ENCODE peak calls at places on chromosomes 1 and 21, in nine cellular contexts. M is tibial nerve, K is left ventricle myocardium inferior, G is lung, T is kidney, P is spleen, I is heart right ventricle, Y is prostate gland, U is OCI-LY7. O is an unnamed sample. For H3K9me3, the result is how much of the 10 kb centered on the place peaks cover.

GRCh38 chr1:167912294-167912693 is 1.6 kb downstream of the ADCY10 start:
- DNase-seq in M (no peak), T (no peak), U (no peak), Y (no peak), K (no peak), P (no peak), G (no peak), I (no peak), O (no peak)

GRCh38 chr1:212981025-212981495 is 30.7 kb downstream of the VASH2 start:
- DNase-seq in U (no peak), K (peak), Y (peak), G (peak), M (no peak), P (no peak), T (peak), I (peak), O (no peak)

GRCh38 chr1:185537601-185538000 is 196.6 kb upstream of the HMCN1 start:
- DNase-seq in K (no peak), G (no peak), P (no peak), M (no peak), Y (no peak), T (no peak), I (no peak), U (no peak), O (no peak)

GRCh38 chr1:6962390-6962955 is 177.2 kb downstream of the CAMTA1 start:
- DNase-seq in G (peak), P (no peak), U (peak), I (peak), M (peak), K (peak), T (peak), Y (no peak), O (peak)

GRCh38 chr1:231032963-231033362 is 7.1 kb downstream of the FAM89A start:
- DNase-seq in T (no peak), Y (no peak), I (no peak), M (no peak), G (no peak), K (no peak), U (no peak), P (no peak), O (no peak)

GRCh38 chr1:227799756-227800155 is 15.7 kb upstream of the PRSS38 start:
- DNase-seq in T (no peak), M (no peak), P (no peak), Y (no peak), K (no peak), I (no peak), G (no peak), U (no peak), O (no peak)

GRCh38 chr1:52595061-52595460 is 7.1 kb upstream of the GPX7 start:
- DNase-seq in M (no peak), K (no peak), T (no peak), I (no peak), U (no peak), P (no peak), G (no peak), Y (no peak), O (no peak)

GRCh38 chr1:10791117-10791951 is 5.1 kb downstream of the CASZ1 start:
- DNase-seq in U (no peak), Y (peak), P (no peak), M (no peak), I (no peak), K (no peak), G (no peak), T (no peak), O (no peak)

GRCh38 chr1:177571076-177571475 is 398.8 kb downstream of the SEC16B start:
- DNase-seq in G (no peak), I (no peak), K (no peak), P (no peak), Y (no peak), T (no peak), U (no peak), M (no peak), O (no peak)

GRCh38 chr1:228014235-228014930 is 7.6 kb downstream of the WNT3A start:
- DNase-seq in M (no peak), Y (peak), P (peak), I (no peak), U (no peak), T (peak), K (peak), G (no peak), O (no peak)

GRCh38 chr1:55987491-55988255 is 591.7 kb downstream of the PLPP3 start:
- DNase-seq in K (no peak), P (no peak), U (no peak), I (no peak), M (no peak), Y (no peak), G (no peak), T (no peak), O (no peak)

GRCh38 chr1:156656779-156657160 is 14.9 kb downstream of the BCAN start:
- DNase-seq in K (no peak), Y (no peak), P (no peak), U (no peak), M (no peak), I (no peak), T (peak), G (no peak), O (no peak)

GRCh38 chr1:225823811-225824261 is 13.9 kb downstream of the EPHX1 start:
- DNase-seq in U (no peak), K (no peak), I (no peak), Y (no peak), T (peak), G (no peak), P (no peak), M (no peak), O (no peak)

GRCh38 chr1:119748040-119748439 is 20.7 kb downstream of the HMGCS2 start:
- DNase-seq in I (no peak), U (no peak), M (no peak), Y (no peak), G (no peak), K (no peak), T (no peak), P (no peak), O (no peak)

GRCh38 chr1:204574856-204575145 is 58.6 kb downstream of the MDM4 start:
- DNase-seq in U (no peak), I (peak), K (peak), Y (no peak), M (no peak), T (no peak), P (no peak), G (no peak), O (no peak)

GRCh38 chr21:29217818-29218252 is 80.9 kb upstream of the BACH1 start:
- DNase-seq in Y (no peak), U (no peak), P (no peak), I (no peak), G (no peak), M (no peak), K (no peak), T (no peak), O (no peak)

GRCh38 chr1:29974345-29974744 is 738.0 kb downstream of the PTPRU start:
- DNase-seq in K (no peak), I (no peak), U (no peak), P (no peak), G (peak), M (no peak), T (no peak), Y (no peak), O (no peak)

GRCh38 chr1:25030674-25031589 is 100.9 kb upstream of the RUNX3 start:
- DNase-seq in G (no peak), T (peak), Y (no peak), K (no peak), U (no peak), I (no peak), M (no peak), P (no peak), O (no peak)

GRCh38 chr1:11180342-11180744 is 8.8 kb upstream of the ANGPTL7 start:
- DNase-seq in U (no peak), I (no peak), P (no peak), M (no peak), Y (no peak), T (no peak), G (no peak), K (no peak), O (no peak)

GRCh38 chr1:195664628-195665027 is 943.6 kb downstream of the KCNT2 start:
- DNase-seq in M (no peak), T (no peak), P (no peak), K (no peak), I (no peak), G (no peak), Y (no peak), U (no peak), O (no peak)

GRCh38 chr1:204829133-204829532 is 41.5 kb upstream of the NFASC start:
- DNase-seq in I (peak), K (no peak), Y (no peak), P (no peak), G (no peak), M (no peak), T (peak), U (no peak), O (no peak)

GRCh38 chr1:87674791-87675190 is 346.1 kb downstream of the LMO4 start:
- DNase-seq in Y (no peak), T (no peak), K (no peak), G (no peak), U (no peak), P (no peak), M (no peak), I (no peak), O (no peak)

GRCh38 chr1:180691322-180691721 is 59.5 kb downstream of the XPR1 start:
- DNase-seq in P (no peak), M (no peak), K (no peak), Y (no peak), U (no peak), G (no peak), T (no peak), I (no peak), O (no peak)

GRCh38 chr1:56317722-56318121 is 261.6 kb downstream of the PLPP3 start:
- DNase-seq in P (no peak), T (no peak), M (no peak), U (no peak), K (no peak), G (no peak), I (no peak), Y (no peak), O (no peak)

GRCh38 chr1:150976879-150977694 is 2.5 kb upstream of the CERS2 start:
- DNase-seq in I (peak), P (peak), K (peak), U (peak), G (peak), Y (peak), T (peak), M (peak), O (peak)

GRCh38 chr1:230157409-230158390 is 90.7 kb downstream of the GALNT2 start:
- DNase-seq in U (no peak), K (no peak), P (no peak), G (no peak), M (no peak), Y (no peak), T (no peak), I (no peak), O (no peak)

GRCh38 chr1:243818978-243819377 is 31.1 kb downstream of the AKT3 start:
- DNase-seq in U (no peak), M (no peak), Y (no peak), K (no peak), T (peak), I (peak), G (no peak), P (no peak), O (no peak)
- H3K9me3 ChIP-seq in U (under half), M (under half), Y (under half), K (half or more), T (under half), I (under half), G (under half), P (under half), O (under half)

GRCh38 chr1:9322845-9323244 is 30.2 kb downstream of the SPSB1 start:
- DNase-seq in I (peak), Y (no peak), K (peak), U (no peak), P (no peak), M (no peak), T (no peak), G (no peak), O (no peak)

GRCh38 chr1:9328201-9328600 is 35.5 kb downstream of the SPSB1 start:
- DNase-seq in Y (no peak), P (no peak), K (no peak), M (no peak), T (no peak), I (no peak), U (no peak), G (no peak), O (no peak)

GRCh38 chr1:9328681-9329080 is 36.0 kb downstream of the SPSB1 start:
- DNase-seq in P (no peak), U (no peak), K (no peak), T (no peak), Y (no peak), M (no peak), I (no peak), G (no peak), O (no peak)

GRCh38 chr1:9324246-9325096 is 31.8 kb downstream of the SPSB1 start:
- DNase-seq in P (no peak), K (no peak), G (no peak), I (no peak), M (no peak), Y (peak), U (no peak), T (no peak), O (no peak)

DNA sequence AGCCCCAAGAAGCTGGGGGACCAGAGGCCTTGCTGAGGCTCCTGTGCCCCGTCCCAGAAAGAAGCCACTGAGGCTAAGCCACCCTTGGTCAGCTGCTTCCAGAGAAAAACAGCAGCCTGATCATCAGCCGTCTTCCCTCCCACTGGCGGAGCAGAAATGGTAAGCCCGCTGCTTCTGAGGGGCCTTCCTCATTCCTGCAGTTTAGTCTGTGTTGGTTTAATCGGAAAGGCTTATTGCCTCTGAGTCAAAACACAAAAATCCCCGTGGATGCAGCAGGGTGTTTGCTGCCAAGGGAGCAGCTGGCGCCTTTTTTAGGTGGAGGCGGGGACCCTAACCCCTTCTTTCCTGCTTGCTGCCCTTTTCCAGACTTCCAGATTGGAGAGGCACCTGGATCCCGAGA is 33.9 kb downstream of the SPSB1 start:
- DNase-seq in M (no peak), I (no peak), Y (no peak), T (no peak), U (no peak), P (no peak), K (no peak), G (no peak), O (no peak)
- H3K9me3 ChIP-seq in M (under half), I (under half), Y (under half), T (under half), U (under half), P (under half), K (under half), G (under half), O (under half)

GRCh38 chr1:106659490-106660244 is 396.8 kb upstream of the PRMT6 start:
- DNase-seq in T (no peak), I (no peak), K (no peak), M (no peak), U (no peak), G (no peak), Y (no peak), P (no peak), O (no peak)
- H3K9me3 ChIP-seq in T (under half), I (under half), K (under half), M (under half), U (under half), G (under half), Y (under half), P (under half), O (under half)

DNA sequence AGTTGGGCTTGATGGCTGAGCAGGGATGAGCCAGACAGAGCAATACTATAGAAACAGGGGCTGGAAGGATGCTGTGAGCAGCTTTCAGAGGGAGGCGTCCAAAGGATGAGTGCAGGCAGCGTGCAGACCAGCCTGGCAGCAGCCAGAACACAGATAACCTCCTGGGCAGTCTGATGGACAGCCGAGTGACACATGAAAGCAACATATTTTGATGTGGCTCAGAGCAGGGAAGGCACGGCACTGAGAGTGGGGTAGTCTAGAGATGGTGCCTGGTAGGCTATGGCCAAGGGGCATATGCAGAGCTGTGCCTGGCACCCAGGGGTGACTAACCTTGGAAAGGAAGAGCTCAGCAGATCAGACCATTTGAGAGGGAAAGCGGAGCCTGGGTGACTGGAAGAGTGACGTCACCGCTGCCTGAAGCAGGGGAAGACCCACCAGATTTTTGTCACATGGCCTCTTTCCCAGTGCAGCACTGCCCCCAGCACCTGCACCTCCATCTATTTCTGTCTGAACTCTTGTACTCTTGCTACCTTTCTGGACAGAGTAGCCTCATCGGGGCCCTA is 3.6 kb downstream of the PINK1 start:
- DNase-seq in T (no peak), Y (no peak), U (no peak), I (no peak), P (no peak), G (no peak), K (no peak), M (no peak), O (no peak)
- H3K9me3 ChIP-seq in T (under half), Y (under half), U (under half), I (under half), P (under half), G (under half), K (under half), M (under half), O (under half)

GRCh38 chr1:2795926-2796325 is 5.6 kb downstream of the TTC34 start:
- DNase-seq in P (no peak), U (no peak), K (no peak), G (no peak), M (no peak), I (no peak), T (no peak), Y (no peak), O (no peak)
- H3K9me3 ChIP-seq in P (under half), U (under half), K (half or more), G (under half), M (under half), I (under half), T (under half), Y (under half), O (under half)